ENCODE peak calls at places on chromosomes 4 and X, in five cellular contexts. V is hypothalamus, U is ecto neural progenitor cell, I is pancreas, O is GM23248. K is an unnamed sample.

GRCh38 chr4:74738756-74739155 is 55.6 kb downstream of the BTC start:
- DNase-seq in I (no peak), V (no peak), U (no peak), O (peak), K (no peak)

GRCh38 chrX:27679281-27679680 is 89.1 kb downstream of the DCAF8L2 start:
- DNase-seq in U (no peak), V (no peak), O (no peak), I (no peak), K (no peak)

GRCh38 chr4:67909910-67910905 is 26.4 kb upstream of the TMPRSS11D start:
- DNase-seq in U (no peak), O (peak), I (no peak), V (no peak), K (no peak)

GRCh38 chr4:68176500-68176899 is 46.8 kb upstream of the TMPRSS11F start:
- DNase-seq in V (no peak), O (peak), I (no peak), U (no peak), K (no peak)

GRCh38 chrX:118698516-118699247 is 28.7 kb upstream of the IL13RA1 start:
- DNase-seq in O (peak), U (no peak), V (no peak), I (no peak), K (no peak)

GRCh38 chr4:3871181-3871852 is 105.1 kb downstream of the ADRA2C start:
- DNase-seq in V (no peak), I (peak), U (peak), O (peak), K (no peak)

GRCh38 chrX:1807301-1807731 is 192.5 kb downstream of the ASMT start:
- DNase-seq in I (no peak), U (peak), V (no peak), O (peak), K (no peak)

GRCh38 chr4:149896428-149896827 is 80.8 kb upstream of the IQCM start:
- DNase-seq in O (peak), V (peak), I (no peak), U (no peak), K (no peak)

GRCh38 chr4:62457356-62457755 is 1257.2 kb downstream of the ADGRL3 start:
- DNase-seq in O (no peak), I (no peak), V (no peak), U (no peak), K (no peak)

GRCh38 chr4:42642136-42642797 is 14.6 kb downstream of the ATP8A1 start:
- DNase-seq in O (no peak), V (no peak), I (no peak), U (no peak), K (no peak)

GRCh38 chr4:156962551-156962974 is 9.0 kb downstream of the PDGFC start:
- DNase-seq in O (peak), U (no peak), V (no peak), I (peak), K (no peak)

GRCh38 chrX:48714573-48714972 is 18.0 kb downstream of the SUV39H1 start:
- DNase-seq in V (no peak), I (no peak), O (peak), U (no peak), K (no peak)

GRCh38 chr4:1406416-1406945 is at the start of gene NKX1-1:
- DNase-seq in U (peak), O (no peak), I (no peak), V (no peak), K (no peak)

GRCh38 chrX:74343970-74344622 is 40.1 kb downstream of the ZCCHC13 start:
- DNase-seq in U (peak), I (no peak), V (no peak), O (peak), K (peak)

GRCh38 chr4:132056466-132056865 is 1092.6 kb upstream of the PCDH10 start:
- DNase-seq in V (no peak), U (no peak), O (no peak), I (no peak), K (no peak)

GRCh38 chr4:93960450-93960849 is 131.9 kb downstream of the ATOH1 start:
- DNase-seq in O (no peak), U (no peak), I (no peak), V (no peak), K (no peak)

GRCh38 chrX:72461766-72462165 is 110.9 kb downstream of the HDAC8 start:
- DNase-seq in I (no peak), O (no peak), U (no peak), V (no peak), K (no peak)

GRCh38 chr4:77505275-77505957 is 100.2 kb upstream of the CXCL13 start:
- DNase-seq in U (no peak), O (no peak), I (no peak), V (no peak), K (no peak)

GRCh38 chrX:41010188-41010846 is 74.9 kb upstream of the USP9X start:
- DNase-seq in I (peak), V (peak), O (peak), U (peak), K (peak)

GRCh38 chr4:169238445-169238844 is 32.3 kb downstream of the SH3RF1 start:
- DNase-seq in O (peak), I (no peak), U (no peak), V (no peak), K (peak)

GRCh38 chr4:74671074-74671698 is 123.1 kb downstream of the BTC start:
- DNase-seq in U (peak), I (no peak), O (peak), V (no peak), K (no peak)

GRCh38 chr4:12488672-12489071 is 995.5 kb downstream of the RAB28 start:
- DNase-seq in I (no peak), O (no peak), U (no peak), V (no peak), K (no peak)

GRCh38 chr4:113049421-113050355 is at the start of gene ANK2:
- DNase-seq in U (peak), O (peak), I (no peak), V (peak), K (no peak)

GRCh38 chrX:85244411-85245210 is 820 bp downstream of the ZNF711 start:
- DNase-seq in V (no peak), I (peak), U (peak), O (peak), K (no peak)

GRCh38 chr4:132991111-132991510 is 158.0 kb upstream of the PCDH10 start:
- DNase-seq in V (no peak), I (no peak), U (no peak), O (no peak), K (no peak)

GRCh38 chrX:15674899-15675489 is 10.4 kb upstream of the CLTRN start:
- DNase-seq in U (peak), O (peak), V (peak), I (peak), K (peak)

GRCh38 chr4:159010563-159011260 is 92.2 kb upstream of the RAPGEF2 start:
- DNase-seq in I (peak), V (peak), O (peak), U (no peak), K (peak)

GRCh38 chrX:47662144-47662657 is 3.2 kb upstream of the UXT start:
- DNase-seq in O (peak), V (no peak), I (no peak), U (no peak), K (peak)

GRCh38 chrX:44675364-44676024 is 132.8 kb upstream of the FUNDC1 start:
- DNase-seq in I (peak), O (peak), U (no peak), V (no peak), K (peak)

GRCh38 chr4:857461-857860 is 31.5 kb upstream of the CPLX1 start:
- DNase-seq in I (peak), V (no peak), O (no peak), U (no peak), K (no peak)

GRCh38 chr4:86014599-86014998 is 345.3 kb downstream of the MAPK10 start:
- DNase-seq in I (no peak), O (no peak), U (no peak), V (no peak), K (no peak)

GRCh38 chrX:100864967-100865366 is 9.2 kb downstream of the NOX1 start:
- DNase-seq in O (peak), V (no peak), I (no peak), U (no peak), K (no peak)

GRCh38 chrX:39484669-39485068 is 613.1 kb downstream of the BCOR start:
- DNase-seq in V (peak), O (no peak), I (no peak), U (no peak), K (no peak)